ENCODE peak calls at places on chromosomes 11 and 22, in nine cellular contexts. N is A549, T is heart right ventricle, G is kidney epithelial cell, C is colonic mucosa, R is tibial artery, H is choroid plexus epithelial cell, Z is transverse colon, P is cardiac muscle cell. E is an unnamed sample.

GRCh38 chr22:46195487-46196165 is 45.3 kb downstream of the PPARA start:
- DNase-seq in N (no peak), T (no peak), G (no peak), C (peak), R (no peak), H (no peak), Z (peak), P (no peak), E (no peak)

GRCh38 chr11:72641900-72642814 is 32.1 kb downstream of the PDE2A start:
- DNase-seq in N (peak), T (no peak), G (no peak), C (peak), R (no peak), H (no peak), Z (peak), P (peak), E (no peak)

GRCh38 chr11:46690702-46691101 is 9.7 kb downstream of the ARHGAP1 start:
- DNase-seq in N (no peak), T (no peak), G (no peak), C (no peak), R (no peak), H (no peak), Z (no peak), P (no peak), E (no peak)

GRCh38 chr11:112928136-112928535 is 33.1 kb upstream of the NCAM1 start:
- DNase-seq in N (no peak), T (no peak), G (peak), C (no peak), R (no peak), H (peak), Z (no peak), P (no peak), E (no peak)

GRCh38 chr11:125207866-125208425 is 43.4 kb downstream of the PKNOX2 start:
- DNase-seq in N (no peak), T (no peak), G (no peak), C (no peak), R (no peak), H (peak), Z (no peak), P (no peak), E (no peak)

GRCh38 chr11:34827239-34827638 is 88.9 kb downstream of the APIP start:
- DNase-seq in N (no peak), T (no peak), G (no peak), C (no peak), R (no peak), H (no peak), Z (no peak), P (no peak), E (no peak)

GRCh38 chr11:120978701-120979100 is 45.2 kb upstream of the TBCEL start:
- DNase-seq in N (no peak), T (no peak), G (no peak), C (no peak), R (no peak), H (no peak), Z (no peak), P (no peak), E (no peak)

GRCh38 chr11:118888398-118888797 is 4.7 kb downstream of the CXCR5 start:
- DNase-seq in N (no peak), T (no peak), G (no peak), C (no peak), R (no peak), H (no peak), Z (no peak), P (no peak), E (no peak)

GRCh38 chr22:24995649-24996180 is 43.2 kb downstream of the KIAA1671 start:
- DNase-seq in N (no peak), T (no peak), G (no peak), C (no peak), R (no peak), H (no peak), Z (no peak), P (no peak), E (no peak)
- H3K4me3 ChIP-seq in N (no peak), T (no peak), G (no peak), C (no peak), R (no peak), H (no peak), Z (no peak), P (no peak), E (no peak)

DNA sequence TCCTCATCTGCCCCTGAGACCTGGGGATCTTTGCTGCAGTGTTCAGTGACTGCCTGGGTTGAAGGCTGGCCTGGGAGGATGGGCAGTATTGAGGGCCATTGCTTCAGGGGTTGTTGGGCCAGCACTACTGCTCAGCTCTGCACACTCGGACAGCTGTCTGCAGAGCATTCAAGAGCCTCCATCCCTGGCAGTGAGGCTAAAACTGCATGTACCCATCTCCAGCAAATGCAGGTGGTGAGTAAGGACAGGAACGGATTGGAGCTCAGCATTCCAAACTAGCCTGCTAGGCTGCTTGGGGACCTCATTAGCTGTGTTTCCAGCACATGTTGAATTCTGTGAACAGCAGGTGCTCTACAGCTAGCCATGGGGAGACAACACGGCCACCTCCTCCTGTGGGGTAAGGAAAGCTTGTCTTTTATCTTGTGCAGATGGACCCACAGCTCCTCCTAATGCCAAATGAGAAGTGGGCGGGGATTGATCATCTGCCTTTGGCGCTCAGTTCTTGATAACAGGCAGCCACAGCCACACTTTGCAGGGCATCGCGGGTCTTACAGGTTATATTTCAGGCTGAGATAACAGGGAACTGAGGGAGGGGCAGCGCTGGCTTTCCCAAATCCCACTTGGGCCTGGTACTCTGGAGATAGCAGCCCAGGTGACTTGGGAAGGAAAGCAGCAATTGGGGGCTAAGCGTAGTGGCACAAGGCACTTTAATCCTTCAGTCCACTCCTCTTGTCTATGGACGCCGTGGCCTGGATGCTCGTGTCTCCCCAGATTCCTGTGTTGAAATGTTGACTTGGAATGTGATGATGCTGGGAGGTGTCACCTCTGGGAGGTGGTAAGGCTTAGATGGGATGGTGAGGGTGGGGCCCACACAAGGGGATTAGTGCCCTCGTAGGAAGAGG is 254.5 kb upstream of the B3GAT1 start:
- DNase-seq in N (no peak), T (peak), G (no peak), C (no peak), R (no peak), H (no peak), Z (no peak), P (no peak), E (no peak)
- H3K4me3 ChIP-seq in N (no peak), T (no peak), G (no peak), C (no peak), R (no peak), H (no peak), Z (no peak), P (no peak), E (no peak)

DNA sequence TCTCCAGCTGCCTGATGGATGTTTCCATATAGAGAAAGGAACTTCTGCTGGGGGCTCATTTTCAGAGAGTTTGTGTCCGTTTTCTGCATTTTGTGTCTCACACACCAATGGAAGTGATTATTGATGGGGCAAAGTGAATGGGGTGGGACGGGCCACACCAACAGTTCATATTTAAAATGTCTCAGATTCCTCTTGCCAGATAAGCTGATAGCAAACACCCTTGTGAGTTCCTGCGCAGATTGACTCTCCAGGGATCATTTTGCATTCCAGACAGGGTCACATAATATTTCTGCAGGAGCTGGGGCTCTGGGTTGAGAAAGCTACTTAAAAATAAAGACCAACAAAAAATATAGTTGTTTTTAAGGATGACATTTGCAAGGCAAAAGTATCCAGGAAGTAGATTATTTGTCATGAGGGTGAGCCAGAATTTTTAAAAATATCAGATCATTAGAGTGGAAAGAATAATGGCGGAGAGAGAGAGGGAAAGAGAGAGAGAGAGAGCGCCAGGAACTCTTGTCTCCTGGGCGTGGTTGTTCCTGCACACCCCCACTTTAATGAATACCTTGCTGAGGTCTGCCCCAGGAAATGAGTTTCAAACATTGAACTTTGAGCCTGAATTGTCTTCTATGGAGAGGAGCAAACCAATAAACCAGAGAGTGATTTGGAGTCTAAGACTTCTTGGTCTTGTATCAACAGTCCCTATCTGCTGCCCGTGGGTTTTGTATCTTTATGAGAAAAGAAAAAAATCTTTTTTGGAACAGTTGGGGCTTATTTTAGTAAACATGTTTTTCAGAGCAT is 33.3 kb downstream of the MICAL2 start:
- DNase-seq in N (peak), T (no peak), G (no peak), C (peak), R (no peak), H (peak), Z (peak), P (no peak), E (no peak)
- H3K4me3 ChIP-seq in N (no peak), T (no peak), G (no peak), C (no peak), R (no peak), H (no peak), Z (no peak), P (no peak), E (no peak)

GRCh38 chr11:61885166-61885778 is 6.1 kb downstream of the FADS3 start:
- DNase-seq in N (no peak), T (no peak), G (no peak), C (no peak), R (no peak), H (no peak), Z (no peak), P (peak), E (no peak)
- H3K4me3 ChIP-seq in N (no peak), T (no peak), G (no peak), C (no peak), R (no peak), H (no peak), Z (no peak), P (no peak), E (no peak)

DNA sequence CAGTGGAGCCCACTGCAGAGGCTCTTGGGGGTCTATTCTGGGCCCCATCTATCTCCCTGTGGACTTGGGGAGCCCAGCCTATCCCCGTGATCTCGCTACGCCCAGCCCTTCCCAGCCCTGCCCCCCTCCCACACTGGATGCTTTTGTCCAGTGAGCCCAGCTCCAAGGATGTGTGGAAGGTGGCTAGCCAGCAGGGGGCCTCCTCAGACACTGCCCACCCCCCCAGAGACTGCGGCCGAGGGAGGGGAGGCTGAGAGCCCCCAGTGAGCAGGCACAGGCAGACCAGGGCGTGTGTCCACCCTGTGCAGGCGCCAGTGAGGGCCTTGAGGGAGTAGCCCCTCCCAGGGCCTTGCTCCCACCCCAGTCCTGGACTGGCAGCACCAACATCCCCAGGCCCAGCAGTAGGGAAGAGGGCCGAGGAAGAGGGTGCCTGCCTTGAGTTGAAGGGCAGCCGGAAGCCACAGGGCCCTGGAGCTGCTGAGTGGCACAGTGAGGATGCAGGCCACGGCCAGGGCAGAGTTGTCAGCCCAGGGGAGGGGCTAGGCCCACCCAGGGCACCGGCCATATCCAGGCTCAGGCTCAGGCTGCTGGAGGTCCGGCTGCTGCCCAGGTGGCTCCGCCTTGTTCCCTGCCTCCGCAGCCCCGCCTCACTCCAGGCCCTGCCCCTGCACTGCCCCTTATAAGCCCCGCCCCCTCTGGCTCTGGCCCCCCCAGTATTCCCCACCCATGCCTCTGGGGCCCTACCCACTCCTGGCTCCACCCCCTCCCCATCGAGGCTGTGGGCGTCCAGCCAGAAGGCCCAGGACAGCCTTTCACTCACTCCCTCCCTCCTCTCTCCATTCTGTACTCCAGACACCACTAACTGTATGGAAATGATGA is 28.0 kb downstream of the MOB2 start:
- DNase-seq in N (peak), T (peak), G (no peak), C (peak), R (peak), H (peak), Z (peak), P (peak), E (no peak)
- H3K4me3 ChIP-seq in N (no peak), T (no peak), G (no peak), C (no peak), R (peak), H (no peak), Z (no peak), P (no peak), E (no peak)

DNA sequence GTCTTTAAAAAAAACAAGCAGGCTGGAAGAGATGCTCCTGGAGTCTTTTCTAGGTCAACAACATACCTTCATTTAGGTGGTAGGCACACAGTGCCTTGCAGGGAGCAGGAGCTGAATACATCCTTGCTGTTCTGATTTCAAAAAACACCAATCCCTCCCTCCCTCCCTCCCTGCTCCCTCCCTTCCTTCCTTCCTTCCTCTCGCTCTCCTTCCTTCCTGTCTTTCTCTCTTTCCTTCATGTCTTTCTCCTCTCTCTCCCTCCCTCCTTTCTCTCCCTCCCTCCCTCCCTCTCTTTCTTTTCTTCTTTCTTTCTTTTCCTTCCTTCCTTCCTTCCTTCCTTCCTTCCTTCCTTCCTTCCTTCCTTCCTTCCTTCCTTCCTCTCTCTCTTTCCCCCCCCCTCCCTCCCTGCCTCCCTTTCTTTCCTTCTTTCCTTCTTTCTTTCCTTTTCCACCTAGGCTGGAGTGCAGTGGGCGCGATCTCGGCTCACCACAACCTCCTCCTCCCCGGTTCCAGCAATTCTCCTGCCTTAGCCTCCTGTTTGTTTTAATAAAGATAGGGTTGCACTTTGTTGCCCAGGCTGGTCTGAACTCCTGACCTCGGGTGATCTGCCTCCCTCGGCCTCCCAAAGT is 245.1 kb downstream of the MIAT start:
- DNase-seq in N (no peak), T (no peak), G (no peak), C (no peak), R (no peak), H (no peak), Z (no peak), P (no peak), E (no peak)
- H3K4me3 ChIP-seq in N (no peak), T (no peak), G (no peak), C (no peak), R (no peak), H (no peak), Z (peak), P (no peak), E (no peak)

DNA sequence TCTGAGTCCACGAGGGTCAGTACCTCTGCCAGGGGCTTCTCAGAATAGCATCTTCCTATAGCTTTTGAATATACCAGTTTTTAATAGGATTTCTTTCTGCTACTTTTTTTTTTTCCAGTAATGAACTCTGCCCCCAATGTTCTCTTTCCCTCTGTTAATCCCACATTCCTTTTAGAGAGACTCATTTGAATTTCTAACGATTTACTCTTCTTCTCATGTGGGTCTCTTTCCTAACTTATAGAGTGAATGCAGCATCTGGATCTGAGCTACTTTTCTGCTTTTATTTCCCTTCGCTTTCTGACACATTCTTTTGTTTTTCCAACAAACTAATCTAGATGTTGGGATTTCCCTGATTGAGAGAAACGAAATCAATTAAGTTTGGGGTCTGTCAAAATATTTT is 71.4 kb downstream of the INSC start:
- DNase-seq in N (no peak), T (no peak), G (no peak), C (no peak), R (no peak), H (no peak), Z (no peak), P (no peak), E (no peak)
- H3K4me3 ChIP-seq in N (no peak), T (no peak), G (no peak), C (no peak), R (no peak), H (no peak), Z (no peak), P (no peak), E (no peak)

E was measured in CD8-positive, alpha-beta memory T cell.